ENCODE peak calls at places on chromosomes 2 and 18, in ten cellular contexts. E, K, W, Q, P, V, R, X, G and U are unnamed samples. For H3K27me3, the result is how much of the 10 kb centered on the place peaks cover.

GRCh38 chr18:42072407-42072806 is 117.4 kb downstream of the PIK3C3 start:
- DNase-seq in E (no peak), K (no peak), W (no peak), Q (no peak), P (no peak), V (no peak), R (no peak), X (no peak), G (no peak), U (no peak)

GRCh38 chr18:48813833-48814489 is 136.8 kb downstream of the SMAD7 start:
- DNase-seq in E (peak), K (peak), W (peak), Q (peak), P (no peak), V (no peak), R (peak), X (no peak), G (no peak), U (peak)

GRCh38 chr18:172361-172760 is 14.0 kb downstream of the USP14 start:
- DNase-seq in E (no peak), K (no peak), W (no peak), Q (no peak), P (no peak), V (no peak), R (no peak), X (no peak), G (no peak), U (no peak)

GRCh38 chr18:57581301-57581934 is 5.1 kb downstream of the FECH start:
- DNase-seq in E (no peak), K (peak), W (no peak), Q (no peak), P (peak), V (no peak), R (peak), X (no peak), G (no peak), U (no peak)

GRCh38 chr2:18701981-18702380 is 112.6 kb upstream of the NT5C1B start:
- DNase-seq in E (no peak), K (no peak), W (no peak), Q (no peak), P (no peak), V (no peak), R (no peak), X (no peak), G (no peak), U (no peak)

GRCh38 chr2:150681120-150681796 is 193.8 kb upstream of the RND3 start:
- DNase-seq in E (no peak), K (no peak), W (no peak), Q (no peak), P (no peak), V (no peak), R (no peak), X (no peak), G (no peak), U (no peak)

GRCh38 chr2:52395912-52396311 is 1364.0 kb upstream of the NRXN1 start:
- DNase-seq in E (no peak), K (no peak), W (no peak), Q (no peak), P (no peak), V (no peak), R (no peak), X (no peak), G (no peak), U (no peak)

GRCh38 chr2:119142822-119143221 is 15.7 kb downstream of the C1QL2 start:
- DNase-seq in E (no peak), K (no peak), W (no peak), Q (no peak), P (no peak), V (no peak), R (no peak), X (peak), G (no peak), U (no peak)

GRCh38 chr18:9631814-9632496 is 17.6 kb upstream of the PPP4R1 start:
- DNase-seq in E (no peak), K (no peak), W (no peak), Q (no peak), P (no peak), V (no peak), R (no peak), X (no peak), G (no peak), U (no peak)

GRCh38 chr2:232375164-232375563 is 3.4 kb upstream of the ALPP start:
- DNase-seq in E (no peak), K (no peak), W (no peak), Q (no peak), P (no peak), V (no peak), R (peak), X (no peak), G (no peak), U (peak)

GRCh38 chr2:38505779-38506178 is 96.9 kb downstream of the HNRNPLL start:
- DNase-seq in E (no peak), K (peak), W (no peak), Q (no peak), P (no peak), V (no peak), R (peak), X (no peak), G (no peak), U (peak)

DNA sequence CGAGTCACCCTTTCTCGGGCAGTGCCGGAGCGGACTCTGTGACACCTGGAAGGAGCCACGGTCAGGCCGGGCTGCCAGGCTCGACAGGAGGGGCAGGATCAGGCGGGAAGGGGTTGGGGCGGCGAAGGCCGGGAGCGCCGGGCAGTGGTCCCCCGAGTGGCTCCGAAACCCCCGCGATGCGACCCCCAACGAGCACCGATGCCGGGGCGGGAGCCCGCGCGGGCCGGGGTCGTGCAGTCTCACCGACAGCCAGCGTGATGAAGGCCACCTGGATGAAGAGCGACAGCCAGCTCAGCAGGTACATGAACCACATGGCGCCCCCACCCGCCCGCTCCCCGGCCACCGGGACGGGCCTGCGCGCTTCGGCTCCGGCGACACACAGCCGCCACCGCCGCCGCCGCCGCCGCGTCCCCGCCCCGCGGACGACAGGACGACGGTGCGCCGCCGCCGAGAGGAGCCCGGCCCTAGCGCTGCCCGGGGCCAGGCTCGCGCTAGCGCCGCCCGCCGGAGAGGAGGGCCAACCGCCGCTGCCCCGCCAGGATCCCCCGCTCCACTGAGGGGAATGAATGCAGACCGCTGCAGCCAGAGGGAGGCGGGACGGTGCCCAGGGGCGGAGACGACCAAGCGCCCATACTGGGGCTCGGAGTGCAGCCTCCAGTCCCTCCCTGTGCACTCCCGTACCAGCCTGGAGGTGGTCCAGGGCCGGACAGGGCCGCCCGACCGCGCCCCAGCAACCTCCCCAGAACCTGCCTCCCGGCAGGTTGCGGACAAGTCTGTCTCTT is at the start of gene TEX261:
- DNase-seq in E (peak), K (peak), W (peak), Q (peak), P (peak), V (peak), R (peak), X (peak), G (no peak), U (peak)
- TF ChIP-seq POLR2AphosphoS5 in E (peak), K (peak), W (no peak), Q (peak), P (no peak), V (peak), R (peak), X (peak), G (no peak), U (peak)

GRCh38 chr2:199485732-199486335 is 28.1 kb upstream of the SATB2 start:
- DNase-seq in E (peak), K (peak), W (no peak), Q (peak), P (no peak), V (no peak), R (peak), X (peak), G (no peak), U (no peak)
- TF ChIP-seq EP300 in E (no peak), K (no peak), W (no peak), Q (no peak), P (no peak), V (no peak), R (no peak), X (no peak), G (no peak), U (no peak)

GRCh38 chr2:192194866-192195547 is at the start of gene TMEFF2:
- DNase-seq in E (peak), K (peak), W (peak), Q (peak), P (no peak), V (peak), R (peak), X (peak), G (peak), U (peak)
- H3K27me3 ChIP-seq in E (under half), K (half or more), W (half or more), Q (under half), P (under half), V (under half), R (under half), X (under half), G (under half), U (under half)

GRCh38 chr2:177164584-177165052 is 48.0 kb upstream of the HNRNPA3 start:
- DNase-seq in E (peak), K (peak), W (peak), Q (peak), P (peak), V (peak), R (peak), X (peak), G (peak), U (peak)
- TF ChIP-seq POLR2AphosphoS5 in E (no peak), K (peak), W (peak), Q (no peak), P (no peak), V (no peak), R (peak), X (no peak), G (no peak), U (peak)

GRCh38 chr18:24126155-24126947 is 12.5 kb upstream of the CABYR start:
- DNase-seq in E (no peak), K (no peak), W (no peak), Q (no peak), P (no peak), V (no peak), R (peak), X (no peak), G (no peak), U (no peak)
- TF ChIP-seq EP300 in E (no peak), K (no peak), W (no peak), Q (no peak), P (no peak), V (no peak), R (no peak), X (no peak), G (no peak), U (no peak)

GRCh38 chr2:45014016-45014702 is 4.9 kb upstream of the SIX2 start:
- DNase-seq in E (peak), K (peak), W (no peak), Q (peak), P (no peak), V (peak), R (peak), X (no peak), G (no peak), U (no peak)
- H3K27me3 ChIP-seq in E (under half), K (half or more), W (half or more), Q (under half), P (under half), V (under half), R (under half), X (under half), G (under half), U (half or more)

GRCh38 chr2:85579266-85579935 is 2.0 kb downstream of the VAMP8 start:
- DNase-seq in E (peak), K (no peak), W (no peak), Q (no peak), P (no peak), V (no peak), R (peak), X (no peak), G (no peak), U (no peak)
- TF ChIP-seq POLR2AphosphoS5 in E (no peak), K (no peak), W (no peak), Q (no peak), P (no peak), V (no peak), R (no peak), X (no peak), G (no peak), U (no peak)